ENCODE peak calls at places on chromosome 17, in six cellular contexts. One of them, this sample, is unnamed.

GRCh38 chr17:38914741-38915638 is 10.4 kb upstream of the LASP1NB start:
- DNase-seq in uterus: no peak
- DNase-seq in psoas muscle: peak; percentile 11
- DNase-seq in foreskin fibroblast: no peak
- DNase-seq in adipocyte: no peak
- DNase-seq in HFF-Myc: no peak
- DNase-seq in this sample: no peak

GRCh38 chr17:45147102-45147580 is 1.1 kb upstream of the HEXIM1 start:
- DNase-seq in uterus: no peak
- DNase-seq in psoas muscle: no peak
- DNase-seq in foreskin fibroblast: no peak
- DNase-seq in adipocyte: peak; percentile 81
- DNase-seq in HFF-Myc: no peak
- DNase-seq in this sample: no peak

GRCh38 chr17:47208744-47209488 is at the start of gene MYL4:
- DNase-seq in uterus: no peak
- DNase-seq in psoas muscle: no peak
- DNase-seq in foreskin fibroblast: no peak
- DNase-seq in adipocyte: no peak
- DNase-seq in HFF-Myc: no peak
- DNase-seq in this sample: no peak

GRCh38 chr17:81955058-81955681 is 5.8 kb downstream of the NOTUM start:
- DNase-seq in uterus: no peak
- DNase-seq in psoas muscle: no peak
- DNase-seq in foreskin fibroblast: no peak
- DNase-seq in adipocyte: no peak
- DNase-seq in HFF-Myc: no peak
- DNase-seq in this sample: no peak

GRCh38 chr17:38915639-38915995 is 9.8 kb upstream of the LASP1NB start:
- DNase-seq in uterus: no peak
- DNase-seq in psoas muscle: peak; percentile 3
- DNase-seq in foreskin fibroblast: no peak
- DNase-seq in adipocyte: no peak
- DNase-seq in HFF-Myc: no peak
- DNase-seq in this sample: no peak

GRCh38 chr17:65783845-65784334 is 222.4 kb upstream of the AXIN2 start:
- DNase-seq in uterus: peak; percentile 53
- DNase-seq in psoas muscle: no peak
- DNase-seq in foreskin fibroblast: peak; percentile 78
- DNase-seq in adipocyte: peak; percentile 89
- DNase-seq in HFF-Myc: peak; percentile 56
- DNase-seq in this sample: peak; percentile 91

GRCh38 chr17:33520404-33521032 is 227.4 kb upstream of the ASIC2 start:
- DNase-seq in uterus: peak; percentile 34
- DNase-seq in psoas muscle: peak; percentile 18
- DNase-seq in foreskin fibroblast: no peak
- DNase-seq in adipocyte: no peak
- DNase-seq in HFF-Myc: peak; percentile 0
- DNase-seq in this sample: peak; percentile 12

GRCh38 chr17:2179615-2180295 is 123.8 kb downstream of the SMG6 start:
- DNase-seq in uterus: peak; percentile 94
- DNase-seq in psoas muscle: peak; percentile 78
- DNase-seq in foreskin fibroblast: peak; percentile 96
- DNase-seq in adipocyte: peak; percentile 93
- DNase-seq in HFF-Myc: peak; percentile 99
- DNase-seq in this sample: peak; percentile 98

GRCh38 chr17:35406568-35406967 is 25.7 kb downstream of the SLFN12 start:
- DNase-seq in uterus: no peak
- DNase-seq in psoas muscle: no peak
- DNase-seq in foreskin fibroblast: no peak
- DNase-seq in adipocyte: no peak
- DNase-seq in HFF-Myc: no peak
- DNase-seq in this sample: no peak

GRCh38 chr17:1712271-1712670 is 2.1 kb upstream of the TLCD2 start:
- DNase-seq in uterus: no peak
- DNase-seq in psoas muscle: no peak
- DNase-seq in foreskin fibroblast: no peak
- DNase-seq in adipocyte: no peak
- DNase-seq in HFF-Myc: no peak
- DNase-seq in this sample: no peak

GRCh38 chr17:4679652-4680051 is 24.3 kb downstream of the PELP1 start:
- DNase-seq in uterus: no peak
- DNase-seq in psoas muscle: no peak
- DNase-seq in foreskin fibroblast: peak; percentile 45
- DNase-seq in adipocyte: peak; percentile 33
- DNase-seq in HFF-Myc: peak; percentile 33
- DNase-seq in this sample: peak; percentile 63

GRCh38 chr17:1649844-1650409 is at the start of gene RILP:
- DNase-seq in uterus: peak; percentile 78
- DNase-seq in psoas muscle: peak; percentile 85
- DNase-seq in foreskin fibroblast: no peak
- DNase-seq in adipocyte: no peak
- DNase-seq in HFF-Myc: no peak
- DNase-seq in this sample: peak; percentile 62

GRCh38 chr17:19876524-19877161 is 8.9 kb upstream of the ULK2 start:
- DNase-seq in uterus: no peak
- DNase-seq in psoas muscle: peak; percentile 48
- DNase-seq in foreskin fibroblast: no peak
- DNase-seq in adipocyte: no peak
- DNase-seq in HFF-Myc: no peak
- DNase-seq in this sample: no peak

GRCh38 chr17:77619851-77620250 is 338.7 kb upstream of the TNRC6C start:
- DNase-seq in uterus: no peak
- DNase-seq in psoas muscle: no peak
- DNase-seq in foreskin fibroblast: peak; percentile 65
- DNase-seq in adipocyte: peak; percentile 40
- DNase-seq in HFF-Myc: no peak
- DNase-seq in this sample: peak; percentile 70

GRCh38 chr17:17847726-17848125 is 10.9 kb upstream of the SREBF1 start:
- DNase-seq in uterus: no peak
- DNase-seq in psoas muscle: no peak
- DNase-seq in foreskin fibroblast: no peak
- DNase-seq in adipocyte: no peak
- DNase-seq in HFF-Myc: no peak
- DNase-seq in this sample: no peak

GRCh38 chr17:1713878-1714487 is 3.8 kb upstream of the TLCD2 start:
- DNase-seq in uterus: peak; percentile 67
- DNase-seq in psoas muscle: no peak
- DNase-seq in foreskin fibroblast: peak; percentile 42
- DNase-seq in adipocyte: peak; percentile 49
- DNase-seq in HFF-Myc: no peak
- DNase-seq in this sample: no peak

GRCh38 chr17:1160591-1161041 is 19.2 kb downstream of the ABR start:
- DNase-seq in uterus: no peak
- DNase-seq in psoas muscle: no peak
- DNase-seq in foreskin fibroblast: no peak
- DNase-seq in adipocyte: no peak
- DNase-seq in HFF-Myc: no peak
- DNase-seq in this sample: no peak

GRCh38 chr17:2071421-2072281 is 16.7 kb downstream of the HIC1 start:
- DNase-seq in uterus: peak; percentile 75
- DNase-seq in psoas muscle: peak; percentile 39
- DNase-seq in foreskin fibroblast: peak; percentile 70
- DNase-seq in adipocyte: no peak
- DNase-seq in HFF-Myc: no peak
- DNase-seq in this sample: peak; percentile 86

GRCh38 chr17:9979463-9979995 is 74.5 kb upstream of the RCVRN start:
- DNase-seq in uterus: no peak
- DNase-seq in psoas muscle: no peak
- DNase-seq in foreskin fibroblast: no peak
- DNase-seq in adipocyte: no peak
- DNase-seq in HFF-Myc: no peak
- DNase-seq in this sample: no peak

DNA sequence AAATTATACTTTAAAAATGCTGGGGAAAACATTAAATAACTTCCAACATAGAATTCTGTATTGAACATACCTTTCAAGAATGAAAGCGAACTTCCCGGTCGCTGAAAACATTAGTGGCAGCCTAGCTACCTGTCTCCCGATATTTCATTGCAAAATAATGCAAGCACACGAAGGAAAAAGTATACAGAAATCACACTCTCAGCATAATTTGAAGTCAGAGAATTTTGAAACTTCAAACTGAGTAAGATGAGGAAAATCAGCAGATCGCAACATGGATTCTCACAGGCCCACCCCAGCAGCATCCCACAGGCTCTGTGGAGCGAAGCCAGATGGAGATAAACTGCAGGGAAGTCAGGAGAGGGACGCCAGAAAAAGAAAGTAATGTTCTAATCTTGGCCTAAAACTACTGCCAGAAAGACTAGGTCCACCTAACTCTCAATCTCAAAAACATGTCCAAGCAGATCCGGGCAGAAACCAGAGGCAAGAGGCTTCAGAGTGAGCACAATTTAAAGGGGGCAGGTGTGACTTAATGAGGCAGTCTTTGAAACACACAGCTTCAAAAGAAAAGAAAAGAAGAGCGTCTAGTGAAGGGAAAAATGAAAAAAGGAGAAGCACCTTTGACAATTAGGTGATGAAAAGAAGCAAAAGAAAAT is 4.8 kb upstream of the GOSR1 start:
- DNase-seq in uterus: no peak
- DNase-seq in psoas muscle: no peak
- DNase-seq in foreskin fibroblast: no peak
- DNase-seq in adipocyte: no peak
- DNase-seq in HFF-Myc: no peak
- DNase-seq in this sample: peak; percentile 51
- H3K4me3 ChIP-seq in uterus: no peak overlapping the region
- H3K4me3 ChIP-seq in psoas muscle: no peak overlapping the region
- H3K4me3 ChIP-seq in foreskin fibroblast: no peak overlapping the region
- H3K4me3 ChIP-seq in adipocyte: peak overlapping the region; percentile 62
- H3K4me3 ChIP-seq in HFF-Myc: no peak overlapping the region
- H3K4me3 ChIP-seq in this sample: no peak overlapping the region

GRCh38 chr17:42700890-42701289 is 18.6 kb downstream of the CNTNAP1 start:
- DNase-seq in uterus: no peak
- DNase-seq in psoas muscle: no peak
- DNase-seq in foreskin fibroblast: no peak
- DNase-seq in adipocyte: no peak
- DNase-seq in HFF-Myc: no peak
- DNase-seq in this sample: no peak

GRCh38 chr17:42699415-42699740 is 17.0 kb downstream of the CNTNAP1 start:
- DNase-seq in uterus: no peak
- DNase-seq in psoas muscle: no peak
- DNase-seq in foreskin fibroblast: no peak
- DNase-seq in adipocyte: no peak
- DNase-seq in HFF-Myc: no peak
- DNase-seq in this sample: no peak

GRCh38 chr17:42698736-42699414 is 16.5 kb downstream of the CNTNAP1 start:
- DNase-seq in uterus: peak; percentile 94
- DNase-seq in psoas muscle: no peak
- DNase-seq in foreskin fibroblast: peak; percentile 79
- DNase-seq in adipocyte: peak; percentile 67
- DNase-seq in HFF-Myc: no peak
- DNase-seq in this sample: peak; percentile 91

GRCh38 chr17:42704495-42705494 is 22.5 kb downstream of the CNTNAP1 start:
- DNase-seq in uterus: no peak
- DNase-seq in psoas muscle: no peak
- DNase-seq in foreskin fibroblast: no peak
- DNase-seq in adipocyte: no peak
- DNase-seq in HFF-Myc: no peak
- DNase-seq in this sample: no peak

GRCh38 chr17:42702446-42702845 is 20.1 kb downstream of the CNTNAP1 start:
- DNase-seq in uterus: no peak
- DNase-seq in psoas muscle: no peak
- DNase-seq in foreskin fibroblast: no peak
- DNase-seq in adipocyte: no peak
- DNase-seq in HFF-Myc: no peak
- DNase-seq in this sample: no peak
- H3K4me3 ChIP-seq in uterus: no peak overlapping the region
- H3K4me3 ChIP-seq in psoas muscle: no peak overlapping the region
- H3K4me3 ChIP-seq in foreskin fibroblast: no peak overlapping the region
- H3K4me3 ChIP-seq in adipocyte: no peak overlapping the region
- H3K4me3 ChIP-seq in HFF-Myc: no peak overlapping the region
- H3K4me3 ChIP-seq in this sample: no peak overlapping the region

DNA sequence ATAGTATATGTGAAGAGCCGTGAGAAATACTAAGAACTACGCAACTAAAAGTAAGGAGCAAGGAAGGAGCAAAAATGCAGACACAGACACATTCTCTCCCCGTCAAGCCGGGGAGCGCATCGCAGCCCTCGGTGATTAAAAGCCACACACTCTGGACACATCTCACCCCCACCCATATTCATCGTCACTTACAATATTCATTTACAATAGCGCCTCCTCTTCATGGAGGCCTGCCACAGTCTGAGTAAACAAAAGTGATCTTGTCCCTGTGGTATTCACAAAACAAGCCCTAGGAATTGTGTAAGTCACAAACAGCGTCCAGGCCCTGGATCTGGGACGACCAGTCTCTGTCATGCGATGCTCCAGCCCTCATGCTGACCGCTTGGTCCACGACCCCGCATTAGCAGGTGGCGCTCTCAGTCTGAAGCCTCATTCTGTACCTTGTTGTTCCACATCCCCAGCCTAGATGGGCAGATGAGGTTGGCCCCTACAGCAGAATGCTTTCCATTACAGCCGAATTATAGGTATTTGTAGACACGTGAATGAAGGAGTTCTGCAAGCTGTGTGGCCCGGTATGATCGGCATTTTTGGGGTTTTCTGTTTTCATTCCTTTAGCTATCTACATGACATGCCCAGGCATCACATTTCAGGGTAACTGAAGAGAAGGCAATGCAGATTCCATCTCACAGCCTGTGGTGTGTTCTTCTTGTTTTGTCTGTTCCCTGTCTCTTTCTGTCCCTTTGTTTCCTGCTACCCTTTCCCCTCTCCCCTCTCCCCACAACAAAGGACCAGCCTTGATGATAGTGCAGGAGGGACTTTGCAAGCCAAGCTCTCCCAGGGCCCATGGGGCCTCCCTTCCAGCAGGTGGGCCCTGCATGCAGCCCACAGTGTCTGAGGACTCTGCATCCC is 207.1 kb downstream of the RPTOR start:
- DNase-seq in uterus: peak; percentile 81
- DNase-seq in psoas muscle: peak; percentile 75
- DNase-seq in foreskin fibroblast: peak; percentile 74
- DNase-seq in adipocyte: peak; percentile 45
- DNase-seq in HFF-Myc: no peak
- DNase-seq in this sample: no peak
- H3K4me3 ChIP-seq in uterus: no peak overlapping the region
- H3K4me3 ChIP-seq in psoas muscle: peak overlapping the region; percentile 59
- H3K4me3 ChIP-seq in foreskin fibroblast: peak overlapping the region; percentile 26
- H3K4me3 ChIP-seq in adipocyte: peak overlapping the region; percentile 63
- H3K4me3 ChIP-seq in HFF-Myc: peak overlapping the region; percentile 5
- H3K4me3 ChIP-seq in this sample: no peak overlapping the region

GRCh38 chr17:70166571-70166970 is 2.8 kb upstream of the KCNJ2 start:
- DNase-seq in uterus: no peak
- DNase-seq in psoas muscle: no peak
- DNase-seq in foreskin fibroblast: no peak
- DNase-seq in adipocyte: no peak
- DNase-seq in HFF-Myc: no peak
- DNase-seq in this sample: no peak

GRCh38 chr17:70171159-70171558 is 1.8 kb downstream of the KCNJ2 start:
- DNase-seq in uterus: no peak
- DNase-seq in psoas muscle: no peak
- DNase-seq in foreskin fibroblast: no peak
- DNase-seq in adipocyte: no peak
- DNase-seq in HFF-Myc: no peak
- DNase-seq in this sample: no peak

GRCh38 chr17:70168044-70168978 is 1.0 kb upstream of the KCNJ2 start:
- DNase-seq in uterus: peak; percentile 31
- DNase-seq in psoas muscle: peak; percentile 50
- DNase-seq in foreskin fibroblast: peak; percentile 62
- DNase-seq in adipocyte: peak; percentile 60
- DNase-seq in HFF-Myc: peak; percentile 42
- DNase-seq in this sample: peak; percentile 55

GRCh38 chr17:70169707-70170597 is 620 bp downstream of the KCNJ2 start:
- DNase-seq in uterus: no peak
- DNase-seq in psoas muscle: no peak
- DNase-seq in foreskin fibroblast: no peak
- DNase-seq in adipocyte: peak; percentile 64
- DNase-seq in HFF-Myc: no peak
- DNase-seq in this sample: peak; percentile 17

GRCh38 chr17:70168979-70169706 is at the start of gene KCNJ2:
- DNase-seq in uterus: peak; percentile 55
- DNase-seq in psoas muscle: peak; percentile 90
- DNase-seq in foreskin fibroblast: peak; percentile 83
- DNase-seq in adipocyte: peak; percentile 86
- DNase-seq in HFF-Myc: no peak
- DNase-seq in this sample: peak; percentile 77
- H3K4me3 ChIP-seq in uterus: peak within 1 kb of the TSS; percentile 58
- H3K4me3 ChIP-seq in psoas muscle: peak within 1 kb of the TSS; percentile 83
- H3K4me3 ChIP-seq in foreskin fibroblast: peak within 1 kb of the TSS; percentile 73
- H3K4me3 ChIP-seq in adipocyte: peak within 1 kb of the TSS; percentile 87
- H3K4me3 ChIP-seq in HFF-Myc: peak within 1 kb of the TSS; percentile 54
- H3K4me3 ChIP-seq in this sample: peak within 1 kb of the TSS; percentile 70